ENCODE peak calls at places on chromosomes 2 and 18, in six cellular contexts. O is CD8-positive, alpha-beta memory T cell; Z is lower lobe of right lung; P is colonic mucosa; Y is mucosa of descending colon; B is MM.1S. J is an unnamed sample. For H3K9me3, the result is how much of the 10 kb centered on the place peaks cover.

GRCh38 chr2:42100696-42101585 is 53.1 kb downstream of the PKDCC start:
- DNase-seq in O (peak), Z (peak), P (peak), Y (peak), B (peak), J (peak)

GRCh38 chr2:27003857-27004256 is 28.9 kb upstream of the TMEM214 start:
- DNase-seq in O (no peak), Z (no peak), P (no peak), Y (no peak), B (no peak), J (no peak)

GRCh38 chr18:6413554-6414117 is 1.1 kb downstream of the L3MBTL4 start:
- DNase-seq in O (no peak), Z (no peak), P (no peak), Y (no peak), B (no peak), J (peak)

GRCh38 chr2:20425371-20425881 is 21.4 kb upstream of the RHOB start:
- DNase-seq in O (no peak), Z (no peak), P (peak), Y (no peak), B (peak), J (no peak)

GRCh38 chr18:23935804-23936203 is 78.8 kb upstream of the TTC39C start:
- DNase-seq in O (peak), Z (no peak), P (no peak), Y (no peak), B (no peak), J (no peak)

GRCh38 chr2:10706033-10706432 is 15.4 kb upstream of the ATP6V1C2 start:
- DNase-seq in O (no peak), Z (no peak), P (no peak), Y (no peak), B (no peak), J (no peak)

GRCh38 chr2:216792222-216793001 is 67.5 kb downstream of the TNP1 start:
- DNase-seq in O (no peak), Z (peak), P (peak), Y (no peak), B (no peak), J (no peak)

GRCh38 chr18:39732918-39733317 is 2167.3 kb upstream of the CELF4 start:
- DNase-seq in O (no peak), Z (no peak), P (no peak), Y (no peak), B (no peak), J (no peak)

GRCh38 chr2:109260886-109261700 is 132.1 kb downstream of the SH3RF3 start:
- DNase-seq in O (no peak), Z (no peak), P (peak), Y (peak), B (peak), J (peak)

GRCh38 chr18:55863876-55864275 is 275.9 kb upstream of the TCF4 start:
- DNase-seq in O (no peak), Z (no peak), P (no peak), Y (no peak), B (no peak), J (no peak)

GRCh38 chr2:231129216-231129615 is 4.4 kb upstream of the HTR2B start:
- DNase-seq in O (no peak), Z (no peak), P (no peak), Y (no peak), B (no peak), J (no peak)

GRCh38 chr2:200258881-200259576 is 47.5 kb upstream of the SPATS2L start:
- DNase-seq in O (no peak), Z (no peak), P (no peak), Y (no peak), B (no peak), J (no peak)

GRCh38 chr18:62935994-62936393 is 220.7 kb downstream of the PHLPP1 start:
- DNase-seq in O (no peak), Z (no peak), P (no peak), Y (no peak), B (no peak), J (no peak)

GRCh38 chr18:44715245-44715644 is 34.6 kb downstream of the SETBP1 start:
- DNase-seq in O (no peak), Z (no peak), P (no peak), Y (no peak), B (no peak), J (no peak)

GRCh38 chr2:74444498-74445318 is 3.0 kb upstream of the RTKN start:
- DNase-seq in O (no peak), Z (no peak), P (no peak), Y (no peak), B (no peak), J (no peak)

GRCh38 chr18:61530681-61531080 is 197.5 kb downstream of the CDH20 start:
- DNase-seq in O (no peak), Z (no peak), P (no peak), Y (no peak), B (no peak), J (no peak)

GRCh38 chr18:489244-490023 is 11.1 kb downstream of the COLEC12 start:
- DNase-seq in O (no peak), Z (no peak), P (no peak), Y (no peak), B (no peak), J (no peak)

GRCh38 chr2:84880645-84881521 is at the start of gene TRABD2A:
- DNase-seq in O (peak), Z (peak), P (peak), Y (peak), B (peak), J (no peak)

GRCh38 chr2:151576080-151576479 is 158.2 kb downstream of the NEB start:
- DNase-seq in O (no peak), Z (peak), P (no peak), Y (no peak), B (no peak), J (no peak)

GRCh38 chr2:144480257-144480656 is 39.7 kb downstream of the ZEB2 start:
- DNase-seq in O (no peak), Z (no peak), P (no peak), Y (no peak), B (no peak), J (no peak)

GRCh38 chr18:14963246-14963645 is 215.3 kb downstream of the ANKRD30B start:
- DNase-seq in O (no peak), Z (no peak), P (no peak), Y (no peak), B (no peak), J (no peak)
- H3K9me3 ChIP-seq in O (under half), Z (under half), P (under half), Y (under half), B (under half), J (under half)

GRCh38 chr2:30975156-30975555 is 163.1 kb downstream of the GALNT14 start:
- DNase-seq in O (no peak), Z (no peak), P (no peak), Y (no peak), B (no peak), J (no peak)

GRCh38 chr2:30979822-30980245 is 158.4 kb downstream of the GALNT14 start:
- DNase-seq in O (no peak), Z (no peak), P (no peak), Y (no peak), B (no peak), J (peak)

GRCh38 chr2:30981101-30981500 is 157.1 kb downstream of the GALNT14 start:
- DNase-seq in O (no peak), Z (no peak), P (no peak), Y (no peak), B (no peak), J (no peak)

GRCh38 chr2:30978854-30979253 is 159.4 kb downstream of the GALNT14 start:
- DNase-seq in O (no peak), Z (no peak), P (no peak), Y (no peak), B (no peak), J (no peak)

DNA sequence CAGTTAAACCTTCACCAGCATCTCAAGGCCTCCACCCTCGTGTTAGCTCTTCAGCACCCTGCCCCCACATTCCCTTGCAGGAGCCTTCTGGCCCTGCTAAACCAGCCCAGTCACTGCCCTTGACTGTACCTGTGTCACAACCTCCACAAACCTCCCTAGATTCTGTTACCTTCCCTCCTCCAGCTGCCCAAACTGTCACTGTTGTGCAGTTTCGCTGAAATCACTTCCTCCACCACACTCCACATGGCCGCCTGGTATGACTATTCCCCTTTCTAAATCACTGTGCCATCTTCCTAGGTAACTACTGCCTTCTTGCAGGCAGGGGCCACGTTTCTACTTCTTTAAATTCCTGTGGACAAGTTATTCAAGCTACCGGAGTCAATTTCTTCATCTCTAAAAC is 160.2 kb downstream of the GALNT14 start:
- DNase-seq in O (no peak), Z (no peak), P (no peak), Y (no peak), B (no peak), J (no peak)
- H3K9me3 ChIP-seq in O (under half), Z (under half), P (under half), Y (under half), B (under half), J (under half)

DNA sequence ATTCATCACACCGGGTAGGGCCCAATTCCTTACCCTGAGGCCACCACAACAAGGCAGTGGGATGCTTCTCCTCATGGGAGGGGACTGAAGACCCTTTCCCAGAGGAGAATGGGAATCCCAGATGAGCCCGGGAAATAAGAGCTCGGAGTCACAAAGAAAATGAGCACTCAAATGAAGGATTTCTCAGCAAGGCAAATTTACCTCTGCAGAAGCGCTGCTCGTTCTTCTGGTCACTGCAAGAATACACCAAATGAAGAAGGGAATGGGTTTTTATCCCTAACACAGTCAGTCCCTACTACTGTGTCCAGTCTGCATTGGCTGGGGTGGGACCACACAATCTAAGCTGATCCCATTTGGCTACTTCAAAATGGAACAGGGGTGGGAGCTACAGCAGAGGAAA is 35.7 kb upstream of the TRAPPC8 start:
- DNase-seq in O (no peak), Z (no peak), P (no peak), Y (no peak), B (no peak), J (no peak)
- H3K9me3 ChIP-seq in O (under half), Z (under half), P (under half), Y (under half), B (under half), J (under half)

DNA sequence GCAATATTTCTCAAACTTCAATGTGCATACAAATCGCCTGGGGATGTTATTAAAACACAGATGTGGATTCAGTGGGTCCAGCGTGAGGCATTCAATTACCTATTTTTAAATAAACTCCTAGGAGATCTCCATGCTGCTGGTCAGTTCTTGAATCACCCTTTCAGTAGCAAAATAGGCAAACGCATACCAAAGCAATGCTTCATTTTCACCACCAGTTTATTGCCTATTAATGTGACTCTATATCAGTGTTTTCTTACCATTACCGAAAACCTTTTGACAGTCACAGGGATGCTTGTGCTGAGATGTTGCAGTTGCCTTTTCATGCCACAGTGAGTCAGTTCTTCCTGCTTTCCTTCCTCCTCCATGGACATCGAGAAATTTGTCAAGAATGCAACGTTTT is 530.6 kb downstream of the CBLN2 start:
- DNase-seq in O (no peak), Z (no peak), P (no peak), Y (no peak), B (no peak), J (no peak)
- H3K9me3 ChIP-seq in O (under half), Z (under half), P (under half), Y (under half), B (under half), J (under half)

GRCh38 chr2:241991236-241991635 is 121.7 kb downstream of the RTP5 start:
- DNase-seq in O (no peak), Z (no peak), P (no peak), Y (no peak), B (no peak), J (no peak)
- H3K9me3 ChIP-seq in O (under half), Z (under half), P (under half), Y (under half), B (under half), J (under half)

GRCh38 chr2:224194161-224194560 is 155.1 kb upstream of the SERPINE2 start:
- DNase-seq in O (no peak), Z (no peak), P (no peak), Y (no peak), B (no peak), J (no peak)

GRCh38 chr2:224196789-224197188 is 157.7 kb upstream of the SERPINE2 start:
- DNase-seq in O (no peak), Z (no peak), P (no peak), Y (no peak), B (no peak), J (no peak)

GRCh38 chr2:224190871-224191270 is 151.8 kb upstream of the SERPINE2 start:
- DNase-seq in O (no peak), Z (no peak), P (no peak), Y (no peak), B (no peak), J (no peak)

GRCh38 chr2:224195954-224196571 is 157.0 kb upstream of the SERPINE2 start:
- DNase-seq in O (no peak), Z (no peak), P (peak), Y (no peak), B (no peak), J (peak)
- H3K9me3 ChIP-seq in O (under half), Z (under half), P (under half), Y (under half), B (under half), J (under half)

GRCh38 chr2:89841476-89841840 is 1150.0 kb downstream of the RPIA start:
- DNase-seq in O (no peak), Z (no peak), P (no peak), Y (no peak), B (no peak), J (no peak)

GRCh38 chr2:89848114-89848513 is 1156.6 kb downstream of the RPIA start:
- DNase-seq in O (no peak), Z (no peak), P (no peak), Y (no peak), B (no peak), J (no peak)

GRCh38 chr2:89845532-89845931 is 1154.1 kb downstream of the RPIA start:
- DNase-seq in O (no peak), Z (no peak), P (no peak), Y (no peak), B (no peak), J (no peak)

GRCh38 chr2:89842180-89842908 is 1150.9 kb downstream of the RPIA start:
- DNase-seq in O (no peak), Z (peak), P (no peak), Y (no peak), B (no peak), J (no peak)

DNA sequence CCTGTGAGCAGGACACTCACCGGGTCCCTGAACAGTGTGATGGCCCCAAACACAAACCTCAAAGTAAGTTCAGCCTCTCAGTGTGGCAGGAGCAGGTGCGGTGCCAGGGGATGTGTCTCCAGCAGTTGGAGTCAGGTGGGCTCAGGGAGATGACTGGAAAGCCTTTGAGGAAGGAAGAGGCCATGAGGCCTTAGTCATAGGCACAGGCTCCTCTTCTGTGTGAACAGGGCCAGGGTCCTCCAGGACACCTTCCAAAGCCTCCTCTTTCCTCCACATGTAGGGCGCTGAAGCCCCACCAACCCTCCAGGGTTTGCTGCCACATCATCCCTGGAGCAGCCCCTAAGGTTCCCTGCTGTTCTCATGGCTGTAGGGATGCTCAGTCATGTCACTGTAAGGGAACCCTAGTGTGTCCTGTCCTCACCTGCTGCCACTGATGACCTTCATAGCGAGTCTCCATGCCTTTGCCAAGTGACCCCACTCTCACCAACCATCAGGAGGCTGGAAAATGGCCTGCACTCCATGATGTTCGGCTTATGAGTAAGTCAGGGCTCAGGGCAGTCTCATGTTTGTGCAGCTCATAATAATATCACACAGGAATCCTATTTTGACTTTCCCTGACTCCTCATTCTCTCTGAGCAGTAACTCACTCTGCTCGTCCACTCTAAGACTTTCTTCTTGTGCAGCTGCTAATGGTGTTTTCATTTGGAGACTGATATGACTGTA is 1152.9 kb downstream of the RPIA start:
- DNase-seq in O (no peak), Z (peak), P (no peak), Y (no peak), B (no peak), J (no peak)
- H3K9me3 ChIP-seq in O (under half), Z (under half), P (under half), Y (under half), B (under half), J (under half)

GRCh38 chr2:181682026-181682789 is 1.9 kb upstream of the NEUROD1 start:
- DNase-seq in O (no peak), Z (no peak), P (no peak), Y (no peak), B (no peak), J (no peak)

GRCh38 chr2:181682795-181683517 is 2.6 kb upstream of the NEUROD1 start:
- DNase-seq in O (no peak), Z (no peak), P (no peak), Y (no peak), B (no peak), J (no peak)

GRCh38 chr2:181684454-181685149 is 4.3 kb upstream of the NEUROD1 start:
- DNase-seq in O (no peak), Z (no peak), P (no peak), Y (no peak), B (no peak), J (no peak)

GRCh38 chr2:181685150-181685688 is 4.9 kb upstream of the NEUROD1 start:
- DNase-seq in O (no peak), Z (no peak), P (no peak), Y (no peak), B (no peak), J (no peak)

GRCh38 chr2:181683518-181684453 is 3.5 kb upstream of the NEUROD1 start:
- DNase-seq in O (no peak), Z (no peak), P (no peak), Y (no peak), B (peak), J (no peak)
- H3K9me3 ChIP-seq in O (under half), Z (under half), P (under half), Y (under half), B (under half), J (under half)

GRCh38 chr2:204776781-204777559 is 231.7 kb downstream of the PARD3B start:
- DNase-seq in O (no peak), Z (no peak), P (no peak), Y (no peak), B (no peak), J (no peak)
- H3K9me3 ChIP-seq in O (under half), Z (under half), P (under half), Y (under half), B (under half), J (under half)

GRCh38 chr2:509888-510287 is 167.3 kb downstream of the TMEM18 start:
- DNase-seq in O (no peak), Z (no peak), P (no peak), Y (no peak), B (no peak), J (no peak)
- H3K9me3 ChIP-seq in O (under half), Z (under half), P (under half), Y (under half), B (under half), J (under half)